ENCODE peak calls at places on chromosome X, in ten cellular contexts. L is PC-3, O is IMR-90, K is neuronal stem cell, U is astrocyte, S is endothelial cell of umbilical vein, C is GM23248, R is endodermal cell, H is fibroblast of lung, F is K562. Q is an unnamed sample.

GRCh38 chrX:8632949-8633348 is 99.0 kb downstream of the ANOS1 start:
- DNase-seq in L (no peak), O (no peak), K (no peak), U (peak), S (no peak), C (no peak), R (no peak), H (no peak), F (no peak), Q (no peak)

GRCh38 chrX:23937100-23937499 is 29.3 kb downstream of the CXorf58 start:
- DNase-seq in L (no peak), O (peak), K (no peak), U (no peak), S (no peak), C (peak), R (peak), H (no peak), F (peak), Q (no peak)

GRCh38 chrX:1546601-1547275 is 9.8 kb upstream of the P2RY8 start:
- DNase-seq in L (no peak), O (no peak), K (no peak), U (no peak), S (no peak), C (no peak), R (no peak), H (no peak), F (no peak), Q (no peak)

GRCh38 chrX:102650903-102651241 is 411 bp upstream of the GPRASP1 start:
- DNase-seq in L (no peak), O (no peak), K (no peak), U (no peak), S (no peak), C (no peak), R (no peak), H (no peak), F (no peak), Q (no peak)

GRCh38 chrX:74234829-74235228 is 69.2 kb upstream of the ZCCHC13 start:
- DNase-seq in L (peak), O (no peak), K (no peak), U (no peak), S (no peak), C (no peak), R (no peak), H (no peak), F (no peak), Q (no peak)

GRCh38 chrX:7647826-7648225 is 195.1 kb upstream of the VCX start:
- DNase-seq in L (no peak), O (no peak), K (no peak), U (no peak), S (no peak), C (no peak), R (no peak), H (no peak), F (no peak), Q (no peak)

GRCh38 chrX:17689971-17690409 is 47.3 kb upstream of the SCML1 start:
- DNase-seq in L (peak), O (peak), K (peak), U (peak), S (peak), C (peak), R (peak), H (peak), F (peak), Q (peak)

GRCh38 chrX:84046403-84046984 is 141.5 kb downstream of the RPS6KA6 start:
- DNase-seq in L (peak), O (peak), K (peak), U (no peak), S (peak), C (peak), R (peak), H (peak), F (peak), Q (peak)

GRCh38 chrX:50988649-50989048 is 78.1 kb downstream of the BMP15 start:
- DNase-seq in L (peak), O (peak), K (no peak), U (peak), S (peak), C (peak), R (peak), H (peak), F (no peak), Q (peak)

GRCh38 chrX:1451676-1452496 is 823 bp downstream of the ASMTL start:
- DNase-seq in L (no peak), O (no peak), K (no peak), U (no peak), S (no peak), C (no peak), R (peak), H (no peak), F (no peak), Q (no peak)

GRCh38 chrX:113391875-113392274 is 551.2 kb upstream of the AMOT start:
- DNase-seq in L (no peak), O (no peak), K (no peak), U (no peak), S (no peak), C (no peak), R (no peak), H (no peak), F (no peak), Q (no peak)

GRCh38 chrX:131199086-131199485 is 90.0 kb downstream of the IGSF1 start:
- DNase-seq in L (peak), O (no peak), K (no peak), U (no peak), S (no peak), C (no peak), R (no peak), H (no peak), F (no peak), Q (no peak)

GRCh38 chrX:145729635-145730034 is 88.0 kb upstream of the SLITRK2 start:
- DNase-seq in L (peak), O (no peak), K (no peak), U (peak), S (no peak), C (no peak), R (no peak), H (peak), F (no peak), Q (no peak)

GRCh38 chrX:47560179-47560830 is 700 bp upstream of the ARAF start:
- DNase-seq in L (no peak), O (peak), K (no peak), U (no peak), S (no peak), C (no peak), R (no peak), H (no peak), F (no peak), Q (no peak)

GRCh38 chrX:53184836-53185235 is 40.2 kb downstream of the KDM5C start:
- DNase-seq in L (no peak), O (peak), K (no peak), U (peak), S (no peak), C (peak), R (no peak), H (peak), F (no peak), Q (peak)

GRCh38 chrX:115372026-115372610 is 82.6 kb downstream of the LUZP4 start:
- DNase-seq in L (peak), O (peak), K (no peak), U (peak), S (peak), C (peak), R (peak), H (peak), F (no peak), Q (peak)

GRCh38 chrX:16807548-16807947 is 21.3 kb downstream of the TXLNG start:
- DNase-seq in L (no peak), O (peak), K (no peak), U (peak), S (peak), C (peak), R (peak), H (peak), F (no peak), Q (peak)

GRCh38 chrX:100417671-100418070 is 7.6 kb upstream of the PCDH19 start:
- DNase-seq in L (no peak), O (no peak), K (no peak), U (no peak), S (peak), C (no peak), R (no peak), H (no peak), F (no peak), Q (no peak)

GRCh38 chrX:148592595-148592994 is 92.2 kb downstream of the AFF2 start:
- DNase-seq in L (no peak), O (no peak), K (no peak), U (no peak), S (no peak), C (no peak), R (no peak), H (no peak), F (no peak), Q (no peak)

GRCh38 chrX:31845003-31845402 is 773.2 kb upstream of the FTHL17 start:
- DNase-seq in L (no peak), O (no peak), K (no peak), U (peak), S (peak), C (no peak), R (no peak), H (peak), F (no peak), Q (no peak)

GRCh38 chrX:35340451-35340850 is 397.9 kb downstream of the FAM47B start:
- DNase-seq in L (peak), O (no peak), K (no peak), U (no peak), S (no peak), C (no peak), R (no peak), H (peak), F (no peak), Q (peak)

GRCh38 chrX:42219231-42219630 is 295.9 kb upstream of the CASK start:
- DNase-seq in L (no peak), O (no peak), K (no peak), U (peak), S (no peak), C (no peak), R (no peak), H (no peak), F (no peak), Q (no peak)

GRCh38 chrX:68432648-68433047 is 647 bp downstream of the OPHN1 start:
- DNase-seq in L (peak), O (peak), K (no peak), U (peak), S (peak), C (peak), R (no peak), H (peak), F (peak), Q (no peak)
- H3K4me3 ChIP-seq in L (peak), O (peak), K (peak), U (peak), S (peak), C (peak), R (peak), H (peak), F (peak), Q (peak)

GRCh38 chrX:97326456-97326855 is 442.7 kb downstream of the RPA4 start:
- DNase-seq in L (no peak), O (peak), K (no peak), U (peak), S (no peak), C (no peak), R (no peak), H (peak), F (no peak), Q (no peak)
- H3K9ac ChIP-seq in L (no peak), O (no peak), K (no peak), U (no peak), S (no peak), C (no peak), R (no peak), H (no peak), F (no peak), Q (no peak)

GRCh38 chrX:107675823-107676555 is 47.7 kb downstream of the PRPS1 start:
- DNase-seq in L (no peak), O (peak), K (no peak), U (no peak), S (no peak), C (peak), R (peak), H (peak), F (no peak), Q (peak)

GRCh38 chrX:107676559-107677378 is 48.5 kb downstream of the PRPS1 start:
- DNase-seq in L (peak), O (peak), K (no peak), U (peak), S (peak), C (peak), R (peak), H (peak), F (peak), Q (peak)

GRCh38 chrX:107674480-107675364 is 46.4 kb downstream of the PRPS1 start:
- DNase-seq in L (no peak), O (no peak), K (no peak), U (peak), S (no peak), C (peak), R (peak), H (peak), F (peak), Q (peak)

GRCh38 chrX:107673933-107674479 is 45.7 kb downstream of the PRPS1 start:
- DNase-seq in L (no peak), O (no peak), K (no peak), U (peak), S (peak), C (peak), R (peak), H (peak), F (peak), Q (peak)

GRCh38 chrX:107675365-107675654 is 47.0 kb downstream of the PRPS1 start:
- DNase-seq in L (no peak), O (no peak), K (no peak), U (no peak), S (no peak), C (no peak), R (no peak), H (no peak), F (no peak), Q (no peak)
- H3K4me3 ChIP-seq in L (peak), O (no peak), K (no peak), U (no peak), S (no peak), C (no peak), R (no peak), H (no peak), F (peak), Q (peak)

GRCh38 chrX:69285881-69286545 is 120.8 kb upstream of the PJA1 start:
- DNase-seq in L (peak), O (no peak), K (peak), U (no peak), S (no peak), C (peak), R (peak), H (peak), F (peak), Q (peak)
- H3K9ac ChIP-seq in L (no peak), O (no peak), K (no peak), U (peak), S (no peak), C (no peak), R (no peak), H (no peak), F (no peak), Q (peak)

GRCh38 chrX:136714626-136715599 is 65.8 kb downstream of the ARHGEF6 start:
- DNase-seq in L (no peak), O (no peak), K (no peak), U (no peak), S (no peak), C (no peak), R (no peak), H (no peak), F (no peak), Q (no peak)
- H3K4me3 ChIP-seq in L (no peak), O (no peak), K (no peak), U (no peak), S (no peak), C (no peak), R (no peak), H (no peak), F (no peak), Q (no peak)